ENCODE peak calls at places on chromosomes 13 and 19, in four cellular contexts. One of them, this sample, is unnamed.

GRCh38 chr19:18672606-18673337 is 10.7 kb upstream of the CRTC1 start:
- DNase-seq in heart right ventricle: no peak
- DNase-seq in ovary: no peak
- DNase-seq in GM23248: peak; percentile 43
- DNase-seq in this sample: no peak

GRCh38 chr19:18390075-18390909 is 4.3 kb downstream of the GDF15 start:
- DNase-seq in heart right ventricle: no peak
- DNase-seq in GM23248: no peak
- DNase-seq in ovary: no peak
- DNase-seq in this sample: no peak

GRCh38 chr13:29956771-29957170 is 106.4 kb upstream of the UBL3 start:
- DNase-seq in ovary: no peak
- DNase-seq in heart right ventricle: no peak
- DNase-seq in GM23248: no peak
- DNase-seq in this sample: no peak

GRCh38 chr19:16458391-16459128 is 13.2 kb downstream of the EPS15L1 start:
- DNase-seq in heart right ventricle: no peak
- DNase-seq in ovary: no peak
- DNase-seq in GM23248: no peak
- DNase-seq in this sample: no peak

GRCh38 chr13:113091891-113092775 is 13.5 kb upstream of the F7 start:
- DNase-seq in ovary: no peak
- DNase-seq in GM23248: no peak
- DNase-seq in heart right ventricle: no peak
- DNase-seq in this sample: no peak

GRCh38 chr13:100069278-100069677 is 19.6 kb upstream of the PCCA start:
- DNase-seq in GM23248: peak; percentile 16
- DNase-seq in heart right ventricle: no peak
- DNase-seq in ovary: no peak
- DNase-seq in this sample: no peak

GRCh38 chr19:47247308-47247990 is 8.9 kb upstream of the CCDC9 start:
- DNase-seq in heart right ventricle: peak; percentile 79
- DNase-seq in ovary: peak; percentile 87
- DNase-seq in GM23248: peak; percentile 81
- DNase-seq in this sample: peak; percentile 59

GRCh38 chr19:461664-462551 is 1.1 kb upstream of the SHC2 start:
- DNase-seq in ovary: peak; percentile 55
- DNase-seq in heart right ventricle: no peak
- DNase-seq in GM23248: peak; percentile 12
- DNase-seq in this sample: no peak

GRCh38 chr19:2083174-2083854 is 12.8 kb downstream of the MOB3A start:
- DNase-seq in heart right ventricle: peak; percentile 50
- DNase-seq in ovary: no peak
- DNase-seq in GM23248: no peak
- DNase-seq in this sample: no peak

GRCh38 chr19:35262101-35262761 is 6.5 kb upstream of the USF2 start:
- DNase-seq in GM23248: no peak
- DNase-seq in heart right ventricle: no peak
- DNase-seq in ovary: peak; percentile 62
- DNase-seq in this sample: peak; percentile 33

GRCh38 chr19:15479391-15480345 is at the start of gene PGLYRP2:
- DNase-seq in ovary: no peak
- DNase-seq in GM23248: peak; percentile 40
- DNase-seq in heart right ventricle: no peak
- DNase-seq in this sample: no peak

GRCh38 chr13:112791662-112792440 is 102.0 kb downstream of the ATP11A start:
- DNase-seq in ovary: no peak
- DNase-seq in GM23248: no peak
- DNase-seq in heart right ventricle: no peak
- DNase-seq in this sample: no peak

GRCh38 chr13:38602261-38602660 is 84.6 kb upstream of the FREM2 start:
- DNase-seq in GM23248: no peak
- DNase-seq in heart right ventricle: no peak
- DNase-seq in ovary: no peak
- DNase-seq in this sample: no peak

GRCh38 chr19:43519436-43520088 is 7.4 kb downstream of the ETHE1 start:
- DNase-seq in GM23248: peak; percentile 94
- DNase-seq in ovary: peak; percentile 84
- DNase-seq in heart right ventricle: peak; percentile 69
- DNase-seq in this sample: peak; percentile 76

GRCh38 chr13:114047358-114047881 is 73.5 kb upstream of the C13orf46 start:
- DNase-seq in GM23248: no peak
- DNase-seq in heart right ventricle: no peak
- DNase-seq in ovary: no peak
- DNase-seq in this sample: no peak

GRCh38 chr13:39554371-39554770 is 48.6 kb downstream of the LHFPL6 start:
- DNase-seq in heart right ventricle: no peak
- DNase-seq in ovary: no peak
- DNase-seq in GM23248: peak; percentile 46
- DNase-seq in this sample: no peak

GRCh38 chr19:49940482-49940791 is 11.1 kb upstream of the NUP62 start:
- DNase-seq in GM23248: no peak
- DNase-seq in heart right ventricle: no peak
- DNase-seq in ovary: no peak
- DNase-seq in this sample: no peak

GRCh38 chr19:56088454-56089215 is 32.5 kb downstream of the ZNF787 start:
- DNase-seq in GM23248: no peak
- DNase-seq in ovary: no peak
- DNase-seq in heart right ventricle: no peak
- DNase-seq in this sample: no peak

GRCh38 chr13:110644892-110645521 is 29.7 kb downstream of the NAXD start:
- DNase-seq in ovary: peak; percentile 78
- DNase-seq in heart right ventricle: peak; percentile 62
- DNase-seq in GM23248: peak; percentile 73
- DNase-seq in this sample: peak; percentile 74

GRCh38 chr19:18861235-18861634 is 29.5 kb downstream of the UPF1 start:
- DNase-seq in heart right ventricle: no peak
- DNase-seq in GM23248: no peak
- DNase-seq in ovary: no peak
- DNase-seq in this sample: no peak

GRCh38 chr19:38308006-38308766 is 4.1 kb downstream of the C19orf33 start:
- DNase-seq in GM23248: no peak
- DNase-seq in heart right ventricle: no peak
- DNase-seq in ovary: no peak
- DNase-seq in this sample: no peak

GRCh38 chr19:14450168-14450874 is 17.2 kb downstream of the PKN1 start:
- DNase-seq in GM23248: peak; percentile 66
- DNase-seq in heart right ventricle: no peak
- DNase-seq in ovary: peak; percentile 49
- DNase-seq in this sample: peak; percentile 79

GRCh38 chr19:58571575-58571947 is 1.6 kb downstream of the MZF1 start:
- DNase-seq in heart right ventricle: peak; percentile 9
- DNase-seq in GM23248: no peak
- DNase-seq in ovary: peak; percentile 44
- DNase-seq in this sample: no peak

GRCh38 chr19:11418518-11419506 is at the start of gene RGL3:
- DNase-seq in ovary: no peak
- DNase-seq in heart right ventricle: peak; percentile 19
- DNase-seq in GM23248: peak; percentile 47
- DNase-seq in this sample: no peak

GRCh38 chr19:56071151-56071550 is 49.9 kb downstream of the ZNF787 start:
- DNase-seq in GM23248: peak; percentile 12
- DNase-seq in ovary: no peak
- DNase-seq in heart right ventricle: no peak
- DNase-seq in this sample: no peak

GRCh38 chr19:16257509-16258002 is 59.8 kb downstream of the AP1M1 start:
- DNase-seq in heart right ventricle: no peak
- DNase-seq in ovary: no peak
- DNase-seq in GM23248: no peak
- DNase-seq in this sample: no peak

DNA sequence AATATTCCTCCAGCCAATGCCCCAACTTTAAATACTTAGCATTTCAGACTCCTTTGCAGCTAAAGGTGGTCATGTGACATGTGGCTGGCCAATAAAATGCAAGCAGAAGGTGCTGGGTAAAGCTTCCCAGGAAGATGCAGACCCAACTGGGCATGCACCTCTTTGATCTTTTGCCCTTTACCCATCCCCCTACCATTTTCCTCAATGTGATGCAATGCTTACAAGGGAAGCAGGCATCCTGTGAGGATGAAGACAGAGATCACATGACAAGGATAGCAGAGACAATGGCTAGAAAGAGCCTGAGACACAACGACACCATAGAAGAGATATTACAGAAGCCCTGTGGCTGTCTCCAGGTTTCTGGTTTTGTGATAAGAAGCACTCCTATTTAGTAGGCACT is 2.1 kb upstream of the WASF3 start:
- DNase-seq in GM23248: no peak
- DNase-seq in ovary: no peak
- DNase-seq in heart right ventricle: no peak
- DNase-seq in this sample: no peak
- H3K9me3 ChIP-seq in GM23248: no peaks in the 10 kb centered on the region
- H3K9me3 ChIP-seq in ovary: no peaks in the 10 kb centered on the region
- H3K9me3 ChIP-seq in heart right ventricle: no peaks in the 10 kb centered on the region
- H3K9me3 ChIP-seq in this sample: no peaks in the 10 kb centered on the region

GRCh38 chr19:5897189-5897969 is 6.2 kb downstream of the NDUFA11 start:
- DNase-seq in ovary: no peak
- DNase-seq in heart right ventricle: no peak
- DNase-seq in GM23248: no peak
- DNase-seq in this sample: no peak
- H3K36me3 ChIP-seq in ovary: no peaks in the 10 kb centered on the region
- H3K36me3 ChIP-seq in heart right ventricle: peaks cover 37% of the 10 kb centered on the region
- H3K36me3 ChIP-seq in GM23248: no peaks in the 10 kb centered on the region
- H3K36me3 ChIP-seq in this sample: peaks cover 48% of the 10 kb centered on the region

DNA sequence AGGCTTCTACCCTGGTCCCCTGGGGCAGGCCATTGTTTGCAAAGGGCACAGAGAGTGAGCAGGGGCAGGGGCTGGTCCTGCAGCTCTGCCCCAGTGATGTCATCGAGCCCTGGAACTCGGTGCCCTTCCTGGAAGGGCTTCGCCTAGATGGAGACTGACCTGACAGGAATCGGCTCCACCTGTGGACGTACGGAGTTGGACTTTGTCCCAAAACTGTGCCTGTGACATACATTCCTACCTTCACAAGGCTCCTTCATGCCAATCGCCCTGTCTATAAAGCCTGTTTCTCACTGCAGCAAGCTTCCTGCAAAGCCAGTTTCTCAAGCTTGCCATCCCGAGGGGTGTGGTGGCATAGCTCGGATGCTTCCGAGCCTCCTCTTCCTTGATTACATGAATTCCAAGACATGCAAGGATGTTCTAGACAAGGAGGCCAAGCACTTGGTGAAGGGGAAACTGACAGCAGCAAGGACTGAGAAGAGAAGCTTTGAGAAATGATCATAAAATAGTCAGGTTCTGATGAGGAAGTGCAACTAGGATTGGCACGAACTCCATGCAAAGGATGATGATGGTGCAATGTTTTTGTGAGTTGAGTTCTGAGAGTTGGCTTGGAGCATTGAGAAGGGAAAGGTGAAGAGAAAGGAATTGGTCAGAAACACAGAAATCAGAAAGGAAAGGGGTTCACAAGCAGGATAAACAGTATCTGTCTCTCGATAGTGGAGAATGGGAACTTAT is 73.6 kb upstream of the STK24 start:
- DNase-seq in ovary: no peak
- DNase-seq in heart right ventricle: no peak
- DNase-seq in GM23248: no peak
- DNase-seq in this sample: peak; percentile 42
- H3K9me3 ChIP-seq in ovary: no peaks in the 10 kb centered on the region
- H3K9me3 ChIP-seq in heart right ventricle: no peaks in the 10 kb centered on the region
- H3K9me3 ChIP-seq in GM23248: no peaks in the 10 kb centered on the region
- H3K9me3 ChIP-seq in this sample: no peaks in the 10 kb centered on the region

DNA sequence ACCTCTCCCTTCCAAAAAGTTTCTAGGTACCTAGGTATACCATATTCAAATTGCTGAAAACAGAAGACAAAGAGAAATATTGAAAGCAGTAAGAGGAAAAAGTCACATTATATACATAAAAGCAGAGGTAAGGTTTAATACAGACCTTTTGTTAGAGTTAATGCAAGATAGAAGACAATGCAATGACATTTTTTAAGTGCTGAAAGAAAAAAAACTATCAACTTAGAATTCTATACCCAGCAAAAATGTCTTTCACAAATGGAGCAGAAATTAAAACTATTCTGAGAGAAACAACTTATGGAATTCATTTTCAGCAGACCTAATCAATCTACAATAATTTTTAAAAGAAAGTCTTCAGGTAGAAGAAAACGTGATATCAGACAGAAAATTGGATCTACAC is 77.2 kb downstream of the CRYL1 start:
- DNase-seq in heart right ventricle: no peak
- DNase-seq in ovary: no peak
- DNase-seq in GM23248: no peak
- DNase-seq in this sample: no peak
- H3K36me3 ChIP-seq in heart right ventricle: no peaks in the 10 kb centered on the region
- H3K36me3 ChIP-seq in ovary: no peaks in the 10 kb centered on the region
- H3K36me3 ChIP-seq in GM23248: no peaks in the 10 kb centered on the region
- H3K36me3 ChIP-seq in this sample: no peaks in the 10 kb centered on the region

GRCh38 chr19:57190301-57190700 is 999 bp upstream of the ZNF264 start:
- DNase-seq in GM23248: no peak
- DNase-seq in ovary: no peak
- DNase-seq in heart right ventricle: no peak
- DNase-seq in this sample: no peak

GRCh38 chr19:57192993-57193392 is 1.7 kb downstream of the ZNF264 start:
- DNase-seq in GM23248: peak; percentile 31
- DNase-seq in ovary: no peak
- DNase-seq in heart right ventricle: no peak
- DNase-seq in this sample: no peak

GRCh38 chr19:57191141-57192063 is at the start of gene ZNF264:
- DNase-seq in ovary: peak; percentile 94
- DNase-seq in heart right ventricle: peak; percentile 94
- DNase-seq in GM23248: peak; percentile 96
- DNase-seq in this sample: peak; percentile 87

GRCh38 chr19:57192064-57192395 is 730 bp downstream of the ZNF264 start:
- DNase-seq in GM23248: peak; percentile 44
- DNase-seq in heart right ventricle: no peak
- DNase-seq in ovary: no peak
- DNase-seq in this sample: no peak
- H3K9me3 ChIP-seq in GM23248: no peaks in the 10 kb centered on the region
- H3K9me3 ChIP-seq in heart right ventricle: no peaks in the 10 kb centered on the region
- H3K9me3 ChIP-seq in ovary: peaks cover 5% of the 10 kb centered on the region
- H3K9me3 ChIP-seq in this sample: peaks cover 10% of the 10 kb centered on the region

DNA sequence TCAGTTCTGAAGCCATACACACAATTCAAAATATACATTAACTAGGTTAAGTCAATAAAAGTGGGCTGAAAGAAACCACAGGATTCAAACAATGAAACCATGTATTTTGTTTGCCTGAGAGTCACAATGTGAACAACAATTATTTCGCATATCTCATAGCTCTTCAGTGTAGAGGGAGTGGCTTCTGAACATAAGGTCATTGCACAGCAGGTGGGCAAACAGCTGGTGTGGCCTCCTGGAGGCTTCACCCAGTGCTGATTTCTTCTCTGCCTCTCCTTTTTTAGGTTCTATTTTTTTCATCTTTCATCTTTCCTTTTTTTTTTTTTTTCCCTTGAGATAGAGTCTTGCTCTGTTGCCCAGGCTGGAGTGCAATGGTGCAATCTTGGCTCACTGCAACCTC is 40.4 kb upstream of the ZNF254 start:
- DNase-seq in GM23248: no peak
- DNase-seq in heart right ventricle: no peak
- DNase-seq in ovary: no peak
- DNase-seq in this sample: no peak
- H3K36me3 ChIP-seq in GM23248: peaks cover 30% of the 10 kb centered on the region
- H3K36me3 ChIP-seq in heart right ventricle: peaks cover 86% of the 10 kb centered on the region
- H3K36me3 ChIP-seq in ovary: no peaks in the 10 kb centered on the region
- H3K36me3 ChIP-seq in this sample: peaks cover 59% of the 10 kb centered on the region